ENCODE peak calls at places on chromosomes 12 and 14, in seven cellular contexts. M, L, W, O, K, R and X are unnamed samples.

GRCh38 chr12:101599771-101600486 is 5.2 kb downstream of the MYBPC1 start:
- DNase-seq in R (no peak), W (no peak), L (no peak), O (no peak), K (no peak), M (no peak), X (no peak)

GRCh38 chr14:68607081-68607851 is 185.6 kb downstream of the ZFP36L1 start:
- DNase-seq in W (no peak), L (peak), K (peak), O (no peak), M (no peak), R (peak), X (no peak)

GRCh38 chr14:67941456-67942018 is 122.0 kb downstream of the RAD51B start:
- DNase-seq in R (peak), O (no peak), M (no peak), W (no peak), K (no peak), L (no peak), X (no peak)

GRCh38 chr12:54429014-54429471 is 10.0 kb upstream of the ITGA5 start:
- DNase-seq in L (no peak), M (no peak), R (no peak), K (no peak), O (no peak), W (no peak), X (no peak)

GRCh38 chr14:103422981-103423600 is 37.9 kb downstream of the MARK3 start:
- DNase-seq in L (no peak), M (no peak), R (peak), W (no peak), K (no peak), O (no peak), X (no peak)

GRCh38 chr12:102504280-102504679 is 23.9 kb upstream of the IGF1 start:
- DNase-seq in O (no peak), L (no peak), M (no peak), R (no peak), W (no peak), K (no peak), X (no peak)

GRCh38 chr12:87967871-87968270 is 61.3 kb downstream of the C12orf50 start:
- DNase-seq in K (no peak), L (no peak), M (no peak), O (no peak), R (peak), W (no peak), X (no peak)

GRCh38 chr14:35420036-35420811 is 15.7 kb upstream of the NFKBIA start:
- DNase-seq in M (no peak), W (no peak), O (no peak), L (no peak), R (peak), K (no peak), X (no peak)

GRCh38 chr12:57276935-57277563 is 26.1 kb upstream of the STAC3 start:
- DNase-seq in O (no peak), M (no peak), R (peak), K (no peak), W (no peak), L (peak), X (no peak)

GRCh38 chr12:12907552-12907951 is 16.2 kb downstream of the GPRC5A start:
- DNase-seq in R (no peak), L (no peak), K (no peak), W (no peak), O (no peak), M (no peak), X (no peak)

GRCh38 chr14:93962701-93963601 is 13.4 kb downstream of the ASB2 start:
- DNase-seq in W (peak), R (no peak), O (no peak), L (no peak), K (no peak), M (no peak), X (peak)

GRCh38 chr12:20513189-20513588 is 144.9 kb downstream of the PDE3A start:
- DNase-seq in M (no peak), K (no peak), O (no peak), W (no peak), L (no peak), R (peak), X (no peak)

GRCh38 chr12:131724534-131724933 is 13.6 kb downstream of the SFSWAP start:
- DNase-seq in L (no peak), M (no peak), O (no peak), W (no peak), K (no peak), R (peak), X (no peak)

GRCh38 chr14:90968025-90968424 is 92.4 kb downstream of the RPS6KA5 start:
- DNase-seq in K (no peak), L (no peak), O (no peak), R (peak), W (no peak), M (no peak), X (no peak)

GRCh38 chr14:72708708-72709475 is 185.0 kb downstream of the DPF3 start:
- DNase-seq in W (no peak), R (no peak), O (peak), M (no peak), L (no peak), K (no peak), X (no peak)

GRCh38 chr12:117444781-117445180 is 83.4 kb upstream of the NOS1 start:
- DNase-seq in O (no peak), K (no peak), L (no peak), M (no peak), W (no peak), R (no peak), X (no peak)

GRCh38 chr12:65811968-65812700 is 12.1 kb upstream of the HMGA2 start:
- DNase-seq in L (no peak), W (no peak), M (no peak), K (no peak), O (no peak), R (no peak), X (no peak)

GRCh38 chr14:38554046-38554445 is 298.2 kb upstream of the CLEC14A start:
- DNase-seq in O (no peak), M (no peak), R (peak), W (no peak), L (no peak), K (no peak), X (no peak)

GRCh38 chr14:92704036-92704804 is 44.2 kb downstream of the LGMN start:
- DNase-seq in W (no peak), R (no peak), K (peak), L (no peak), O (no peak), M (no peak), X (peak)

GRCh38 chr14:78970677-78971076 is 800.5 kb downstream of the NRXN3 start:
- DNase-seq in O (no peak), M (no peak), L (no peak), W (no peak), R (no peak), K (no peak), X (no peak)

GRCh38 chr12:84507914-84508313 is 404.7 kb downstream of the SLC6A15 start:
- DNase-seq in W (no peak), R (no peak), L (no peak), K (no peak), O (no peak), M (no peak), X (no peak)

GRCh38 chr14:69522026-69522425 is 37.5 kb downstream of the PLEKHD1 start:
- DNase-seq in L (no peak), O (no peak), R (no peak), M (no peak), K (no peak), W (no peak), X (no peak)

GRCh38 chr14:69204753-69205152 is 13.5 kb downstream of the EXD2 start:
- DNase-seq in W (no peak), R (no peak), O (no peak), L (no peak), M (no peak), K (no peak), X (no peak)

GRCh38 chr14:55279384-55279783 is 8.2 kb downstream of the FBXO34 start:
- DNase-seq in W (no peak), O (no peak), R (no peak), M (no peak), K (no peak), L (no peak), X (peak)